ENCODE peak calls at places on chromosome 22, in ten cellular contexts. D is neural progenitor cell; O is effector memory CD4-positive, alpha-beta T cell; U is Peyer's patch; K is foreskin keratinocyte; X is GM23248; E is cardiac muscle cell; V is PC-9; N is tibial nerve; W is K562. A is an unnamed sample.

GRCh38 chr22:30290318-30290678 is 993 bp upstream of the CASTOR1 start:
- DNase-seq in K (peak; percentile 62), X (peak; percentile 44), V (peak; percentile 52), E (no peak), N (no peak), D (no peak), U (no peak), W (no peak), O (no peak), A (no peak)

GRCh38 chr22:41905411-41906202 is 9.3 kb downstream of the SHISA8 start:
- DNase-seq in N (no peak), U (no peak), E (no peak), X (no peak), W (no peak), K (no peak), O (no peak), D (no peak), V (no peak), A (no peak)

GRCh38 chr22:30695871-30696655 is 1.4 kb downstream of the OSBP2 start:
- DNase-seq in N (no peak), V (no peak), K (no peak), X (no peak), D (no peak), E (no peak), W (no peak), O (no peak), U (no peak), A (no peak)

GRCh38 chr22:34960005-34960404 is 106.0 kb upstream of the ISX start:
- DNase-seq in K (no peak), V (no peak), W (no peak), D (peak; percentile 52), N (no peak), O (no peak), X (no peak), E (no peak), U (no peak), A (no peak)

GRCh38 chr22:27785818-27786217 is 15.7 kb downstream of the MN1 start:
- DNase-seq in D (no peak), V (no peak), U (no peak), N (no peak), E (no peak), O (no peak), X (no peak), W (no peak), K (no peak), A (no peak)

GRCh38 chr22:50506611-50507420 is 686 bp downstream of the LMF2 start:
- DNase-seq in E (no peak), X (peak; percentile 55), W (peak; percentile 21), N (no peak), U (no peak), V (no peak), O (no peak), D (peak; percentile 42), K (no peak), A (peak; percentile 29)

GRCh38 chr22:29224121-29224858 is 18.6 kb downstream of the EMID1 start:
- DNase-seq in V (no peak), N (no peak), U (peak; percentile 25), E (no peak), K (no peak), X (no peak), D (no peak), W (no peak), O (no peak), A (no peak)

GRCh38 chr22:35315855-35316745 is 16.4 kb downstream of the TOM1 start:
- DNase-seq in V (no peak), W (no peak), D (no peak), O (no peak), X (no peak), K (no peak), U (no peak), E (no peak), N (no peak), A (no peak)

GRCh38 chr22:45312856-45313255 is 3.1 kb downstream of the FAM118A start:
- DNase-seq in W (no peak), N (no peak), K (no peak), O (no peak), X (no peak), U (no peak), V (no peak), D (peak; percentile 74), E (no peak), A (no peak)

GRCh38 chr22:45312415-45312814 is 2.7 kb downstream of the FAM118A start:
- DNase-seq in U (no peak), X (no peak), W (no peak), N (no peak), O (no peak), K (no peak), V (no peak), E (no peak), D (no peak), A (no peak)

GRCh38 chr22:45309422-45310227 is at the start of gene FAM118A:
- DNase-seq in V (peak; percentile 82), K (peak; percentile 67), X (peak; percentile 94), W (peak; percentile 91), D (peak; percentile 97), N (peak; percentile 91), O (peak; percentile 92), U (peak; percentile 94), E (peak; percentile 96), A (peak; percentile 94)

GRCh38 chr22:45310331-45311032 is 748 bp downstream of the FAM118A start:
- DNase-seq in U (peak; percentile 35), K (no peak), X (peak; percentile 29), N (no peak), W (peak; percentile 27), E (no peak), V (no peak), O (no peak), D (peak; percentile 46), A (peak; percentile 35)

DNA sequence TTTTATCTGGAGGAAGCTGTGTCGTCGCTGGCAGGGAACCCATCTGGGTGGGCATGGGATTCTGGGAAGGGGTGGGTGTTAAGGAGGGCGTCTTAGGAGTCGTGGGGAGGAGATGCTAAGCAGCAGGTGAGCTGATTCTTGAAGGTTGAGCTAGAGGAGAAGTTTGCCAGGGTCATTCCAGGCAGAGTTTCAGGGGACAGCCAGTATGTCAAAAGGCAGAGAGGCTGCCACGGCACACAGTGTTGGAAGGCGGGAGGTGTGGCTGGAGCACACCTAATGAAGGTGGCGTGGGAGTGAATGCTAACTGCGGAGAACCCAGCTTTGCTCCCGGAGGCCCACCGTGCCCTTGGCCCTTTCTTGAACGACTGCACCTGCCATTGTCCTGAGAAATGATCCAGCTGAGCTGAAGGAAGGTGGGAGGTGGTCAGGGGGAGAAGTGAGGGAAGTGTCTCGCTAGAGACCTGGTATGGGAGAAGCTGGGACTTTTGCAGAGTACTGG is 1.3 kb downstream of the FAM118A start:
- DNase-seq in K (no peak), O (no peak), E (no peak), N (no peak), V (no peak), U (no peak), D (no peak), X (no peak), W (no peak), A (no peak)
- H3K4me1 ChIP-seq in K (peaks cover 8% of the 10 kb centered on the region), O (peaks cover 25% of the 10 kb centered on the region), E (peaks cover 31% of the 10 kb centered on the region), N (peaks cover 41% of the 10 kb centered on the region), V (peaks cover 26% of the 10 kb centered on the region), U (no peaks in the 10 kb centered on the region), D (peaks cover 25% of the 10 kb centered on the region), X (peaks cover 9% of the 10 kb centered on the region), W (peaks cover 48% of the 10 kb centered on the region), A (peaks cover 30% of the 10 kb centered on the region)

GRCh38 chr22:43630451-43630850 is 181.7 kb downstream of the EFCAB6 start:
- DNase-seq in U (no peak), X (no peak), N (no peak), W (no peak), V (no peak), K (no peak), D (no peak), E (no peak), O (no peak), A (no peak)
- H3K4me1 ChIP-seq in U (no peaks in the 10 kb centered on the region), X (no peaks in the 10 kb centered on the region), N (no peaks in the 10 kb centered on the region), W (no peaks in the 10 kb centered on the region), V (no peaks in the 10 kb centered on the region), K (no peaks in the 10 kb centered on the region), D (no peaks in the 10 kb centered on the region), E (no peaks in the 10 kb centered on the region), O (no peaks in the 10 kb centered on the region), A (no peaks in the 10 kb centered on the region)

GRCh38 chr22:43395296-43395695 is 16.5 kb upstream of the MPPED1 start:
- DNase-seq in K (no peak), D (no peak), N (no peak), E (no peak), U (no peak), O (no peak), W (no peak), V (no peak), X (no peak), A (no peak)
- H3K4me1 ChIP-seq in K (no peaks in the 10 kb centered on the region), D (peaks cover 12% of the 10 kb centered on the region), N (no peaks in the 10 kb centered on the region), E (peaks cover 4% of the 10 kb centered on the region), U (no peaks in the 10 kb centered on the region), O (no peaks in the 10 kb centered on the region), W (no peaks in the 10 kb centered on the region), V (no peaks in the 10 kb centered on the region), X (no peaks in the 10 kb centered on the region), A (no peaks in the 10 kb centered on the region)

GRCh38 chr22:23826510-23827350 is 12.1 kb downstream of the DERL3 start:
- DNase-seq in N (no peak), X (peak; percentile 77), V (no peak), O (no peak), U (no peak), K (no peak), D (peak; percentile 1), E (no peak), W (no peak), A (no peak)
- H3K4me1 ChIP-seq in N (peaks cover 14% of the 10 kb centered on the region), X (peaks cover 22% of the 10 kb centered on the region), V (no peaks in the 10 kb centered on the region), O (no peaks in the 10 kb centered on the region), U (no peaks in the 10 kb centered on the region), K (peaks cover 4% of the 10 kb centered on the region), D (no peaks in the 10 kb centered on the region), E (peaks cover 22% of the 10 kb centered on the region), W (no peaks in the 10 kb centered on the region), A (peaks cover 31% of the 10 kb centered on the region)

GRCh38 chr22:49055406-49055805 is 772.3 kb downstream of the BRD1 start:
- DNase-seq in O (no peak), E (no peak), U (no peak), X (no peak), K (no peak), D (no peak), W (no peak), V (no peak), N (no peak), A (no peak)
- H3K4me1 ChIP-seq in O (no peaks in the 10 kb centered on the region), E (no peaks in the 10 kb centered on the region), U (no peaks in the 10 kb centered on the region), X (no peaks in the 10 kb centered on the region), K (no peaks in the 10 kb centered on the region), D (no peaks in the 10 kb centered on the region), W (no peaks in the 10 kb centered on the region), V (no peaks in the 10 kb centered on the region), N (peaks cover 3% of the 10 kb centered on the region), A (no peaks in the 10 kb centered on the region)

A was measured in DND-41.